ENCODE peak calls at places on chromosomes 6 and 20, in seven cellular contexts. One of them, this sample, is unnamed.
A peak's percentile ranks its signal among the peaks of the same experiment; 100 is the strongest.

GRCh38 chr6:141483561-141484061 is 649.1 kb upstream of the GJE1 start:
- DNase-seq in aorta: no peak
- DNase-seq in upper lobe of left lung: no peak
- DNase-seq in A172: peak; percentile 85
- DNase-seq in choroid plexus epithelial cell: peak; percentile 95
- DNase-seq in NCI-H2029 treated with DMSO at 0.1 percent for 48 hours: peak; percentile 58
- DNase-seq in non-pigmented ciliary epithelial cell: peak; percentile 90
- DNase-seq in this sample: peak; percentile 79

GRCh38 chr6:135310291-135310690 is 129.2 kb downstream of the MYB start:
- DNase-seq in aorta: no peak
- DNase-seq in upper lobe of left lung: no peak
- DNase-seq in A172: no peak
- DNase-seq in choroid plexus epithelial cell: peak; percentile 41
- DNase-seq in NCI-H2029 treated with DMSO at 0.1 percent for 48 hours: no peak
- DNase-seq in non-pigmented ciliary epithelial cell: no peak
- DNase-seq in this sample: no peak

GRCh38 chr20:39246436-39246835 is 284.3 kb downstream of the DHX35 start:
- DNase-seq in aorta: no peak
- DNase-seq in upper lobe of left lung: no peak
- DNase-seq in A172: no peak
- DNase-seq in choroid plexus epithelial cell: no peak
- DNase-seq in NCI-H2029 treated with DMSO at 0.1 percent for 48 hours: no peak
- DNase-seq in non-pigmented ciliary epithelial cell: no peak
- DNase-seq in this sample: no peak

GRCh38 chr6:7617954-7618764 is 28.2 kb downstream of the SNRNP48 start:
- DNase-seq in aorta: no peak
- DNase-seq in upper lobe of left lung: no peak
- DNase-seq in A172: peak; percentile 89
- DNase-seq in choroid plexus epithelial cell: peak; percentile 70
- DNase-seq in NCI-H2029 treated with DMSO at 0.1 percent for 48 hours: peak; percentile 99
- DNase-seq in non-pigmented ciliary epithelial cell: no peak
- DNase-seq in this sample: peak; percentile 35

GRCh38 chr6:4369616-4370015 is 234.2 kb upstream of the ECI2 start:
- DNase-seq in aorta: no peak
- DNase-seq in upper lobe of left lung: no peak
- DNase-seq in A172: peak; percentile 82
- DNase-seq in choroid plexus epithelial cell: peak; percentile 89
- DNase-seq in NCI-H2029 treated with DMSO at 0.1 percent for 48 hours: no peak
- DNase-seq in non-pigmented ciliary epithelial cell: no peak
- DNase-seq in this sample: no peak

GRCh38 chr20:53582574-53583351 is 10.9 kb downstream of the ZNF217 start:
- DNase-seq in aorta: no peak
- DNase-seq in upper lobe of left lung: no peak
- DNase-seq in A172: peak; percentile 83
- DNase-seq in choroid plexus epithelial cell: peak; percentile 95
- DNase-seq in NCI-H2029 treated with DMSO at 0.1 percent for 48 hours: no peak
- DNase-seq in non-pigmented ciliary epithelial cell: peak; percentile 85
- DNase-seq in this sample: peak; percentile 81

GRCh38 chr6:2764610-2765165 is 505 bp upstream of the WRNIP1 start:
- DNase-seq in aorta: no peak
- DNase-seq in upper lobe of left lung: peak; percentile 98
- DNase-seq in A172: peak; percentile 64
- DNase-seq in choroid plexus epithelial cell: peak; percentile 82
- DNase-seq in NCI-H2029 treated with DMSO at 0.1 percent for 48 hours: peak; percentile 90
- DNase-seq in non-pigmented ciliary epithelial cell: no peak
- DNase-seq in this sample: no peak

GRCh38 chr6:11430036-11430435 is 107.5 kb upstream of the TMEM170B start:
- DNase-seq in aorta: no peak
- DNase-seq in upper lobe of left lung: no peak
- DNase-seq in A172: no peak
- DNase-seq in choroid plexus epithelial cell: peak; percentile 70
- DNase-seq in NCI-H2029 treated with DMSO at 0.1 percent for 48 hours: no peak
- DNase-seq in non-pigmented ciliary epithelial cell: no peak
- DNase-seq in this sample: peak; percentile 62

GRCh38 chr6:41705996-41706835 is 29.2 kb downstream of the TFEB start:
- DNase-seq in aorta: peak; percentile 94
- DNase-seq in upper lobe of left lung: peak; percentile 87
- DNase-seq in A172: peak; percentile 69
- DNase-seq in choroid plexus epithelial cell: peak; percentile 66
- DNase-seq in NCI-H2029 treated with DMSO at 0.1 percent for 48 hours: no peak
- DNase-seq in non-pigmented ciliary epithelial cell: no peak
- DNase-seq in this sample: no peak

GRCh38 chr6:166237611-166238010 is 70.0 kb upstream of the TBXT start:
- DNase-seq in aorta: no peak
- DNase-seq in upper lobe of left lung: no peak
- DNase-seq in A172: no peak
- DNase-seq in choroid plexus epithelial cell: no peak
- DNase-seq in NCI-H2029 treated with DMSO at 0.1 percent for 48 hours: no peak
- DNase-seq in non-pigmented ciliary epithelial cell: no peak
- DNase-seq in this sample: no peak

GRCh38 chr6:159109391-159109790 is 59.8 kb upstream of the FNDC1 start:
- DNase-seq in aorta: no peak
- DNase-seq in upper lobe of left lung: no peak
- DNase-seq in A172: no peak
- DNase-seq in choroid plexus epithelial cell: no peak
- DNase-seq in NCI-H2029 treated with DMSO at 0.1 percent for 48 hours: no peak
- DNase-seq in non-pigmented ciliary epithelial cell: no peak
- DNase-seq in this sample: no peak

GRCh38 chr20:41617059-41617921 is 887 bp downstream of the CHD6 start:
- DNase-seq in aorta: peak; percentile 83
- DNase-seq in upper lobe of left lung: no peak
- DNase-seq in A172: peak; percentile 26
- DNase-seq in choroid plexus epithelial cell: peak; percentile 49
- DNase-seq in NCI-H2029 treated with DMSO at 0.1 percent for 48 hours: no peak
- DNase-seq in non-pigmented ciliary epithelial cell: no peak
- DNase-seq in this sample: no peak

GRCh38 chr20:38804243-38804642 is 1.3 kb upstream of the PPP1R16B start:
- DNase-seq in aorta: no peak
- DNase-seq in upper lobe of left lung: no peak
- DNase-seq in A172: no peak
- DNase-seq in choroid plexus epithelial cell: no peak
- DNase-seq in NCI-H2029 treated with DMSO at 0.1 percent for 48 hours: no peak
- DNase-seq in non-pigmented ciliary epithelial cell: no peak
- DNase-seq in this sample: no peak

GRCh38 chr6:121465101-121465500 is 29.7 kb downstream of the GJA1 start:
- DNase-seq in aorta: no peak
- DNase-seq in upper lobe of left lung: no peak
- DNase-seq in A172: no peak
- DNase-seq in choroid plexus epithelial cell: no peak
- DNase-seq in NCI-H2029 treated with DMSO at 0.1 percent for 48 hours: no peak
- DNase-seq in non-pigmented ciliary epithelial cell: no peak
- DNase-seq in this sample: no peak

GRCh38 chr6:29828471-29828797 is 809 bp downstream of the HLA-G start:
- DNase-seq in aorta: no peak
- DNase-seq in upper lobe of left lung: peak; percentile 87
- DNase-seq in A172: no peak
- DNase-seq in choroid plexus epithelial cell: no peak
- DNase-seq in NCI-H2029 treated with DMSO at 0.1 percent for 48 hours: no peak
- DNase-seq in non-pigmented ciliary epithelial cell: no peak
- DNase-seq in this sample: no peak

GRCh38 chr6:76448109-76448508 is 375.6 kb upstream of the IMPG1 start:
- DNase-seq in aorta: no peak
- DNase-seq in upper lobe of left lung: no peak
- DNase-seq in A172: no peak
- DNase-seq in choroid plexus epithelial cell: no peak
- DNase-seq in NCI-H2029 treated with DMSO at 0.1 percent for 48 hours: no peak
- DNase-seq in non-pigmented ciliary epithelial cell: no peak
- DNase-seq in this sample: no peak

GRCh38 chr6:64249129-64249528 is 613.5 kb downstream of the PHF3 start:
- DNase-seq in aorta: no peak
- DNase-seq in upper lobe of left lung: no peak
- DNase-seq in A172: no peak
- DNase-seq in choroid plexus epithelial cell: peak; percentile 63
- DNase-seq in NCI-H2029 treated with DMSO at 0.1 percent for 48 hours: no peak
- DNase-seq in non-pigmented ciliary epithelial cell: peak; percentile 15
- DNase-seq in this sample: no peak

GRCh38 chr6:33156964-33157363 is 35.3 kb downstream of the COL11A2 start:
- DNase-seq in aorta: no peak
- DNase-seq in upper lobe of left lung: no peak
- DNase-seq in A172: no peak
- DNase-seq in choroid plexus epithelial cell: no peak
- DNase-seq in NCI-H2029 treated with DMSO at 0.1 percent for 48 hours: no peak
- DNase-seq in non-pigmented ciliary epithelial cell: no peak
- DNase-seq in this sample: no peak

GRCh38 chr6:72704979-72705378 is 83.1 kb downstream of the KCNQ5 start:
- DNase-seq in aorta: no peak
- DNase-seq in upper lobe of left lung: no peak
- DNase-seq in A172: no peak
- DNase-seq in choroid plexus epithelial cell: peak; percentile 1
- DNase-seq in NCI-H2029 treated with DMSO at 0.1 percent for 48 hours: no peak
- DNase-seq in non-pigmented ciliary epithelial cell: no peak
- DNase-seq in this sample: no peak

GRCh38 chr20:33279261-33279910 is 3.6 kb upstream of the BPIFB1 start:
- DNase-seq in aorta: no peak
- DNase-seq in upper lobe of left lung: no peak
- DNase-seq in A172: no peak
- DNase-seq in choroid plexus epithelial cell: no peak
- DNase-seq in NCI-H2029 treated with DMSO at 0.1 percent for 48 hours: no peak
- DNase-seq in non-pigmented ciliary epithelial cell: no peak
- DNase-seq in this sample: no peak

GRCh38 chr20:53019464-53019863 is 47.3 kb downstream of the TSHZ2 start:
- DNase-seq in aorta: no peak
- DNase-seq in upper lobe of left lung: no peak
- DNase-seq in A172: no peak
- DNase-seq in choroid plexus epithelial cell: no peak
- DNase-seq in NCI-H2029 treated with DMSO at 0.1 percent for 48 hours: no peak
- DNase-seq in non-pigmented ciliary epithelial cell: no peak
- DNase-seq in this sample: no peak

GRCh38 chr20:56445130-56445529 is 23.3 kb upstream of the RTF2 start:
- DNase-seq in aorta: no peak
- DNase-seq in upper lobe of left lung: no peak
- DNase-seq in A172: no peak
- DNase-seq in choroid plexus epithelial cell: no peak
- DNase-seq in NCI-H2029 treated with DMSO at 0.1 percent for 48 hours: no peak
- DNase-seq in non-pigmented ciliary epithelial cell: no peak
- DNase-seq in this sample: no peak

GRCh38 chr20:1800777-1801176 is 94.4 kb upstream of the SIRPA start:
- DNase-seq in aorta: no peak
- DNase-seq in upper lobe of left lung: no peak
- DNase-seq in A172: no peak
- DNase-seq in choroid plexus epithelial cell: peak; percentile 70
- DNase-seq in NCI-H2029 treated with DMSO at 0.1 percent for 48 hours: no peak
- DNase-seq in non-pigmented ciliary epithelial cell: no peak
- DNase-seq in this sample: no peak

GRCh38 chr6:26270121-26270861 is 94.7 kb upstream of the BTN3A2 start:
- DNase-seq in aorta: no peak
- DNase-seq in upper lobe of left lung: no peak
- DNase-seq in A172: no peak
- DNase-seq in choroid plexus epithelial cell: peak; percentile 36
- DNase-seq in NCI-H2029 treated with DMSO at 0.1 percent for 48 hours: no peak
- DNase-seq in non-pigmented ciliary epithelial cell: no peak
- DNase-seq in this sample: no peak

GRCh38 chr6:29146154-29146553 is 24.6 kb upstream of the OR2J2 start:
- DNase-seq in aorta: no peak
- DNase-seq in upper lobe of left lung: no peak
- DNase-seq in A172: peak; percentile 56
- DNase-seq in choroid plexus epithelial cell: no peak
- DNase-seq in NCI-H2029 treated with DMSO at 0.1 percent for 48 hours: no peak
- DNase-seq in non-pigmented ciliary epithelial cell: no peak
- DNase-seq in this sample: no peak

GRCh38 chr6:108127826-108128225 is 38.0 kb upstream of the NR2E1 start:
- DNase-seq in aorta: no peak
- DNase-seq in upper lobe of left lung: no peak
- DNase-seq in A172: peak; percentile 38
- DNase-seq in choroid plexus epithelial cell: no peak
- DNase-seq in NCI-H2029 treated with DMSO at 0.1 percent for 48 hours: no peak
- DNase-seq in non-pigmented ciliary epithelial cell: peak; percentile 66
- DNase-seq in this sample: no peak

GRCh38 chr6:132733288-132733687 is 19.4 kb upstream of the VNN1 start:
- DNase-seq in aorta: no peak
- DNase-seq in upper lobe of left lung: no peak
- DNase-seq in A172: no peak
- DNase-seq in choroid plexus epithelial cell: no peak
- DNase-seq in NCI-H2029 treated with DMSO at 0.1 percent for 48 hours: no peak
- DNase-seq in non-pigmented ciliary epithelial cell: no peak
- DNase-seq in this sample: no peak

GRCh38 chr6:112337209-112337638 is 9.9 kb upstream of the RFPL4B start:
- DNase-seq in aorta: no peak
- DNase-seq in upper lobe of left lung: no peak
- DNase-seq in A172: peak; percentile 83
- DNase-seq in choroid plexus epithelial cell: peak; percentile 89
- DNase-seq in NCI-H2029 treated with DMSO at 0.1 percent for 48 hours: peak; percentile 57
- DNase-seq in non-pigmented ciliary epithelial cell: no peak
- DNase-seq in this sample: peak; percentile 29

GRCh38 chr6:161745594-161745993 is 471.7 kb upstream of the AGPAT4 start:
- DNase-seq in aorta: no peak
- DNase-seq in upper lobe of left lung: no peak
- DNase-seq in A172: no peak
- DNase-seq in choroid plexus epithelial cell: no peak
- DNase-seq in NCI-H2029 treated with DMSO at 0.1 percent for 48 hours: no peak
- DNase-seq in non-pigmented ciliary epithelial cell: no peak
- DNase-seq in this sample: no peak

GRCh38 chr6:105359419-105360366 is 43.2 kb downstream of the PREP start:
- DNase-seq in aorta: no peak
- DNase-seq in upper lobe of left lung: no peak
- DNase-seq in A172: peak; percentile 63
- DNase-seq in choroid plexus epithelial cell: peak; percentile 94
- DNase-seq in NCI-H2029 treated with DMSO at 0.1 percent for 48 hours: no peak
- DNase-seq in non-pigmented ciliary epithelial cell: peak; percentile 84
- DNase-seq in this sample: peak; percentile 71

GRCh38 chr20:56932575-56933330 is 303.6 kb downstream of the TFAP2C start:
- DNase-seq in aorta: no peak
- DNase-seq in upper lobe of left lung: no peak
- DNase-seq in A172: no peak
- DNase-seq in choroid plexus epithelial cell: no peak
- DNase-seq in NCI-H2029 treated with DMSO at 0.1 percent for 48 hours: no peak
- DNase-seq in non-pigmented ciliary epithelial cell: no peak
- DNase-seq in this sample: no peak

GRCh38 chr6:33172307-33173227 is 19.7 kb downstream of the COL11A2 start:
- DNase-seq in aorta: peak; percentile 59
- DNase-seq in upper lobe of left lung: no peak
- DNase-seq in A172: peak; percentile 25
- DNase-seq in choroid plexus epithelial cell: peak; percentile 53
- DNase-seq in NCI-H2029 treated with DMSO at 0.1 percent for 48 hours: no peak
- DNase-seq in non-pigmented ciliary epithelial cell: peak; percentile 6
- DNase-seq in this sample: no peak

GRCh38 chr20:49948809-49949507 is 12.8 kb downstream of the RNF114 start:
- DNase-seq in aorta: peak; percentile 66
- DNase-seq in upper lobe of left lung: no peak
- DNase-seq in A172: peak; percentile 89
- DNase-seq in choroid plexus epithelial cell: peak; percentile 97
- DNase-seq in NCI-H2029 treated with DMSO at 0.1 percent for 48 hours: no peak
- DNase-seq in non-pigmented ciliary epithelial cell: peak; percentile 83
- DNase-seq in this sample: peak; percentile 65

GRCh38 chr6:44256291-44257006 is 879 bp downstream of the SLC35B2 start:
- DNase-seq in aorta: peak; percentile 66
- DNase-seq in upper lobe of left lung: peak; percentile 41
- DNase-seq in A172: no peak
- DNase-seq in choroid plexus epithelial cell: no peak
- DNase-seq in NCI-H2029 treated with DMSO at 0.1 percent for 48 hours: no peak
- DNase-seq in non-pigmented ciliary epithelial cell: no peak
- DNase-seq in this sample: no peak

GRCh38 chr6:38220069-38220723 is 400.7 kb downstream of the ZFAND3 start:
- DNase-seq in aorta: no peak
- DNase-seq in upper lobe of left lung: peak; percentile 30
- DNase-seq in A172: no peak
- DNase-seq in choroid plexus epithelial cell: no peak
- DNase-seq in NCI-H2029 treated with DMSO at 0.1 percent for 48 hours: no peak
- DNase-seq in non-pigmented ciliary epithelial cell: no peak
- DNase-seq in this sample: no peak

GRCh38 chr6:141033101-141033500 is 1099.6 kb upstream of the GJE1 start:
- DNase-seq in aorta: no peak
- DNase-seq in upper lobe of left lung: no peak
- DNase-seq in A172: no peak
- DNase-seq in choroid plexus epithelial cell: peak; percentile 43
- DNase-seq in NCI-H2029 treated with DMSO at 0.1 percent for 48 hours: no peak
- DNase-seq in non-pigmented ciliary epithelial cell: no peak
- DNase-seq in this sample: no peak